ENCODE peak calls at places on chromosomes 12 and 14, in four cellular contexts. L, I, B and O are unnamed samples.

GRCh38 chr14:52112336-52113018 is 43.6 kb upstream of the NID2 start:
- DNase-seq in I (no peak), B (no peak), L (no peak), O (no peak)

GRCh38 chr14:33652566-33653320 is 298.1 kb downstream of the EGLN3 start:
- DNase-seq in B (no peak), L (no peak), I (no peak), O (no peak)

GRCh38 chr14:36048667-36049066 is 127.9 kb downstream of the PTCSC3 start:
- DNase-seq in I (no peak), L (no peak), B (no peak), O (no peak)

GRCh38 chr12:80794506-80794905 is 77.8 kb downstream of the MYF5 start:
- DNase-seq in L (no peak), I (no peak), B (no peak), O (no peak)

GRCh38 chr12:92539966-92540791 is 162.6 kb upstream of the PLEKHG7 start:
- DNase-seq in B (no peak), L (no peak), I (peak; percentile 39), O (no peak)

GRCh38 chr12:79769189-79769859 is 78.6 kb upstream of the PAWR start:
- DNase-seq in I (no peak), L (no peak), B (no peak), O (no peak)

GRCh38 chr12:121537814-121538698 is 42.8 kb downstream of the KDM2B start:
- DNase-seq in L (no peak), B (no peak), I (peak; percentile 12), O (no peak)

GRCh38 chr14:59484611-59485174 is 376 bp downstream of the JKAMP start:
- DNase-seq in I (no peak), B (peak; percentile 16), L (no peak), O (no peak)

GRCh38 chr12:81088221-81088620 is 10.3 kb downstream of the ACSS3 start:
- DNase-seq in I (no peak), B (no peak), L (no peak), O (no peak)

GRCh38 chr14:36508418-36509051 is 11.5 kb downstream of the NKX2-1 start:
- DNase-seq in I (no peak), L (no peak), B (no peak), O (no peak)

GRCh38 chr14:63543826-63544320 is 696 bp upstream of the PPP2R5E start:
- DNase-seq in I (no peak), L (no peak), B (no peak), O (no peak)

GRCh38 chr12:4285070-4285469 is 11.5 kb downstream of the CCND2 start:
- DNase-seq in B (no peak), I (no peak), L (no peak), O (no peak)

GRCh38 chr12:4287325-4288290 is 14.0 kb downstream of the CCND2 start:
- DNase-seq in B (no peak), L (no peak), I (no peak), O (no peak)

GRCh38 chr12:4284306-4284705 is 10.7 kb downstream of the CCND2 start:
- DNase-seq in I (no peak), L (no peak), B (no peak), O (no peak)

GRCh38 chr12:4286771-4287317 is 13.3 kb downstream of the CCND2 start:
- DNase-seq in B (no peak), L (no peak), I (no peak), O (no peak)

DNA sequence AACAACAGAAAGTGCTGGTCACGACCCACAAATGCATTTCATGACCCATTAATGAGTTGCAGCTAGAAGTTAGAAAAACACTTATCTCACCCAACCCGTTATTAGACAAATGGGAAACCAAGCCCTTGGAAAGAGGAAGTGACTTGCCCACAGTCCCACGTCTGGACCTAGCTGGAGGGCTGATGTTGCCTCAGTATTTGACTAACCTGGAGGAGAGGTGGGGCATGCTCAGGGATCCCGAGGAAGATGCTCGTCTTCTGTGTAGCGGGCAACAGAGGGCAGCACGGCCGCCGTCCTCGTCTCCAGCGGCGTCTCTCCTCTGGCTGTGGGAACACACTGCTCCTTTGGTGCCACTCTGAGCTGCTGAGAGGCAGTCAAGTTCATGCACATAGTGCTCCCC is 12.7 kb downstream of the CCND2 start:
- DNase-seq in B (no peak), I (no peak), L (no peak), O (no peak)
- TF ChIP-seq POLR2AphosphoS5 in B (peak; percentile 15), I (no peak), L (no peak), O (no peak)

DNA sequence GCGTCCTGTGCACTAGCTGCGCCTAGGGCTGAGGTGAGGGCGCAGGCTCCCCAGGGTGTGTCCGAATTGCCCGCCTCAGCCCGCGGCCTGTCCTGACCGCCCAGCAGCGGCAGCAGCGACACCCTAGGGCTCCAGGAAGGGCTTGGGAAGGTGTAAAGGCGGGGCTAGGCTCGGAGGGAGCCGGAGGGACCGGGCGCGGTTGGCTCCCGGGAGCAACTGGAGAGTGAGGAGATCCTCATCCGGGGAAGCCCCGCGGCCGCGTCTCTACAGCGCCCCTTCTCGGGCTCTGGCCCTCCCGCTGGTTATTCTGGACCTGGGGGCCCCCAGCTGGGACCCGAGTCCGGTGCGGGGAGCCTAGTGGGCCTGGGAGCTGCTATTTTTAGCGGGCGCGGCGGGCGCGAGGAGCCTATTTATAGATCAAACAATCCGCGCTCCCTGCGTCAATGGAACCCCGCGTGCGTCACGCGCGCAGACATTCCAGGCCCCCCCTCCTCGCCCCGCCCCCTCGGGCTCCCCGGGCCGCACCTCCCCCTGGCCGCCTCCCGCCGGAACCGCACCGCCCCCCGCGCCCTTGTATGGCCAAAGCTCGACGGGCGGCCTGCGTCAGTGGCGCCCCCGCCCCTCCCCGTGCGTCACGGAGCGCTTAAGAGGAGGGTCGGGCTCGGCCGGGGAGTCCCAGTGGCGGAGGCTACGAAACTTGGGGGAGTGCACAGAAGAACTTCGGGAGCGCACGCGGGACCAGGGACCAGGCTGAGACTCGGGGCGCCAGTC is at the start of gene NR4A1:
- DNase-seq in I (peak; percentile 96), B (peak; percentile 49), L (peak; percentile 85), O (no peak)
- TF ChIP-seq EZH2 in I (no peak), B (no peak), L (no peak), O (no peak)

GRCh38 chr14:90398315-90398811 is 1.5 kb downstream of the CALM1 start:
- DNase-seq in B (no peak), L (no peak), I (peak; percentile 45), O (no peak)
- TF ChIP-seq POLR2AphosphoS5 in B (peak; percentile 39), L (no peak), I (no peak), O (no peak)

GRCh38 chr12:101209319-101210302 is at the start of gene SLC5A8:
- DNase-seq in L (no peak), I (no peak), B (no peak), O (no peak)
- TF ChIP-seq EZH2 in L (no peak), I (no peak), B (no peak), O (no peak)

DNA sequence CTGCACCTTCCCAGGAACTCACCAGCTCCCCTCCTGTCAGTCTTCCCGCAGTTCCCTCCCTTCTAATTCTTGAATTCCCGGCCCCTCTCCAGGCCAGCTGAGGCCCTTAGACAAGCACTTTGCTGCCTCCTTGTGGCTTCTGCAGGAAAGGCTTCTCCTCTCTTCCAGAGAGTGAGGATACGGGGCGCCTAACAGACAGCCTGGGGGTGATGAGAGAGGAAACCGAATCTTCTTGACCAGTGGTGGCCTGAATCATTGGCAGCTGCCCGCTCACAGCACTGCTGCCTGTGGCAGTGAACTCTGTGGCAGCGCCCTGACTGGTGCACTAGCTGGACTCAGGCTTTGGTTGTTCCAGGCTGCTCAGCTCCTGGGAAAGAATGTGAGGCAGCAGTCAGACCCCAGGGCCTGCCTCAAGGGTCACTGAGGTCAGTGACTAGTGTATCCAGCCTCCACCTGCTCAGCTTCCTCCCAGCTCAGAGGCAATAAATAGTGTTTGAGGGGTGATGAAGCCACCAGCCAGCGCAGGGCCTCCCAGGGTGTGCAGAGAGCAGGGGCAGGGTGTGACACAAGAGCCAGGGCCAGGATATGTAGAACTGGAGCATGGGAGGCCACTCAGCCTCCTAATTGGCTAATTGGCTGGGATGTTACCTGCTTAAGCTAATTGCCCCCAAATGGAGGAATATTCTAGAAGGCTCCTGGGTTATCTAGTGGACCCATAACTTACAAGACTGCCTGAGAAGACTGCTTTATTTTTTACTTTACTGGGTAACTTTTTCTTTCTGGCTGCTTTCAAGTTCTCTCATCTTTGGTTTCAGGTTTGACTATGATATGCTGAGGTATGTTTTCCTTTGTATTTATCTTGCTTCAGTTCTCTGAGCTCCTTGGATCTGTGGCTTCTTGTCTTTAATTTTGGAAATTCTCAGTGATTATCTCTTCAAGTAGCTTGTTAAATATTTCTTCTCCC is 12.9 kb upstream of the MCRS1 start:
- DNase-seq in L (peak; percentile 83), B (no peak), I (peak; percentile 65), O (peak; percentile 16)
- TF ChIP-seq POLR2AphosphoS5 in L (no peak), B (no peak), I (no peak), O (no peak)

GRCh38 chr12:27388650-27389049 is 56.0 kb downstream of the BMAL2 start:
- DNase-seq in L (no peak), B (no peak), I (no peak), O (no peak)
- TF ChIP-seq EZH2 in L (no peak), B (no peak), I (no peak), O (no peak)